ENCODE peak calls at places on chromosomes 3 and 15, in four cellular contexts. D is CD8-positive, alpha-beta memory T cell; X is kidney; Z is mesenchymal stem cell. V is an unnamed sample.

GRCh38 chr3:41196499-41197410 is 2.5 kb upstream of the CTNNB1 start:
- DNase-seq in D (no peak), Z (no peak), X (no peak), V (no peak)

GRCh38 chr3:25468866-25469319 is 40.8 kb downstream of the RARB start:
- DNase-seq in Z (peak; percentile 85), D (no peak), X (peak; percentile 93), V (no peak)

GRCh38 chr3:168051579-168052183 is 44.0 kb downstream of the GOLIM4 start:
- DNase-seq in Z (peak; percentile 75), D (no peak), X (no peak), V (no peak)

GRCh38 chr3:127690823-127691452 is 18.2 kb downstream of the ABTB1 start:
- DNase-seq in X (peak; percentile 78), D (no peak), Z (peak; percentile 76), V (no peak)

GRCh38 chr15:34366271-34367043 is 539 bp downstream of the LPCAT4 start:
- DNase-seq in Z (peak; percentile 49), D (peak; percentile 47), X (peak; percentile 91), V (peak; percentile 34)

GRCh38 chr15:40333922-40334492 is 6.7 kb downstream of the CCDC9B start:
- DNase-seq in X (peak; percentile 87), Z (peak; percentile 96), D (no peak), V (no peak)

GRCh38 chr15:64916365-64916764 is 4.7 kb downstream of the ANKDD1A start:
- DNase-seq in D (no peak), X (peak; percentile 12), Z (no peak), V (no peak)

GRCh38 chr3:114093596-114093995 is 37.1 kb downstream of the QTRT2 start:
- DNase-seq in Z (peak; percentile 54), X (no peak), D (no peak), V (no peak)

GRCh38 chr3:114874447-114874846 is 272.6 kb downstream of the ZBTB20 start:
- DNase-seq in Z (no peak), D (no peak), X (peak; percentile 22), V (no peak)

GRCh38 chr3:172582712-172583111 is 59.5 kb upstream of the TNFSF10 start:
- DNase-seq in D (no peak), X (no peak), Z (no peak), V (no peak)

GRCh38 chr15:32970847-32971246 is 223.7 kb downstream of the FMN1 start:
- DNase-seq in D (no peak), X (no peak), Z (no peak), V (no peak)

GRCh38 chr15:59274126-59274970 is 67.7 kb downstream of the LDHAL6B start:
- DNase-seq in D (no peak), Z (peak; percentile 70), X (no peak), V (no peak)

GRCh38 chr15:67248106-67248505 is 6.4 kb downstream of the AAGAB start:
- DNase-seq in D (no peak), Z (no peak), X (no peak), V (no peak)

GRCh38 chr3:176867681-176868663 is 329.3 kb downstream of the TBL1XR1 start:
- DNase-seq in X (no peak), D (no peak), Z (peak; percentile 6), V (no peak)

GRCh38 chr3:49029563-49029884 is 326 bp upstream of the IMPDH2 start:
- DNase-seq in Z (no peak), X (no peak), D (no peak), V (no peak)
- H3K4me3 ChIP-seq in Z (no peak overlapping the region), X (peak overlapping the region; percentile 35), D (no peak overlapping the region), V (peak overlapping the region; percentile 89)

GRCh38 chr15:74958908-74959642 is 2.5 kb upstream of the RPP25 start:
- DNase-seq in D (no peak), Z (no peak), X (peak; percentile 70), V (no peak)

GRCh38 chr15:74960286-74960685 is 3.7 kb upstream of the RPP25 start:
- DNase-seq in X (peak; percentile 33), Z (no peak), D (no peak), V (no peak)

GRCh38 chr15:74960995-74961588 is 4.5 kb upstream of the RPP25 start:
- DNase-seq in X (peak; percentile 6), Z (peak; percentile 67), D (no peak), V (no peak)

GRCh38 chr15:74958320-74958907 is 1.8 kb upstream of the RPP25 start:
- DNase-seq in X (peak; percentile 88), D (no peak), Z (peak; percentile 69), V (no peak)

GRCh38 chr15:74959643-74959939 is 3.0 kb upstream of the RPP25 start:
- DNase-seq in X (no peak), D (no peak), Z (no peak), V (no peak)
- H3K4me3 ChIP-seq in X (no peak overlapping the region), D (no peak overlapping the region), Z (no peak overlapping the region), V (no peak overlapping the region)

GRCh38 chr3:62370112-62371031 is 3.0 kb downstream of the FEZF2 start:
- DNase-seq in Z (no peak), X (no peak), D (no peak), V (no peak)
- H3K4me3 ChIP-seq in Z (peak overlapping the region; percentile 3), X (no peak overlapping the region), D (no peak overlapping the region), V (no peak overlapping the region)

GRCh38 chr3:186209810-186210752 is 101.2 kb upstream of the ETV5 start:
- DNase-seq in Z (peak; percentile 90), X (peak; percentile 77), D (no peak), V (peak; percentile 79)
- H3K4me3 ChIP-seq in Z (no peak overlapping the region), X (no peak overlapping the region), D (no peak overlapping the region), V (peak overlapping the region; percentile 7)

GRCh38 chr15:77631790-77632551 is 741 bp downstream of the LINGO1 start:
- DNase-seq in D (no peak), Z (no peak), X (peak; percentile 70), V (no peak)
- H3K4me3 ChIP-seq in D (no peak overlapping the region), Z (peak overlapping the region; percentile 26), X (no peak overlapping the region), V (no peak overlapping the region)